ENCODE peak calls at places on chromosomes 7 and 10, in six cellular contexts. M is stimulated activated CD8-positive, alpha-beta memory T cell treated with anti-CD3 and anti-CD28 coated beads, Interleukin-2, amount 100 ng/mL, for 1 hour; P is RCC 7860; I is skeletal muscle cell; A is RPMI7951; S is astrocyte of the spinal cord. O is an unnamed sample.
A peak's percentile ranks its signal among the peaks of the same experiment; 100 is the strongest.

GRCh38 chr10:78972160-78972946 is 96.4 kb upstream of the ZMIZ1 start:
- DNase-seq in I (peak; percentile 33), A (peak; percentile 99), M (no peak), S (peak; percentile 95), P (peak; percentile 99), O (peak; percentile 83)

GRCh38 chr7:103870664-103871063 is 118.8 kb downstream of the RELN start:
- DNase-seq in A (no peak), I (no peak), M (no peak), P (no peak), S (no peak), O (no peak)

GRCh38 chr7:158707610-158708009 is 3.0 kb upstream of the NCAPG2 start:
- DNase-seq in M (no peak), S (no peak), A (peak; percentile 11), P (no peak), I (no peak), O (peak; percentile 34)

GRCh38 chr10:37794305-37794976 is 63.0 kb downstream of the ZNF248 start:
- DNase-seq in M (no peak), A (no peak), P (no peak), S (no peak), I (no peak), O (no peak)

GRCh38 chr10:22649390-22649841 is 65.0 kb downstream of the PIP4K2A start:
- DNase-seq in M (no peak), S (no peak), A (no peak), I (no peak), P (peak; percentile 83), O (no peak)

GRCh38 chr7:38977658-38978057 is at the start of gene POU6F2:
- DNase-seq in I (no peak), S (no peak), A (no peak), M (no peak), P (no peak), O (no peak)

GRCh38 chr10:43202657-43203490 is 64.0 kb downstream of the RASGEF1A start:
- DNase-seq in M (no peak), P (no peak), I (no peak), A (no peak), S (no peak), O (no peak)

GRCh38 chr7:38330048-38330447 is 56.6 kb upstream of the TARP start:
- DNase-seq in P (no peak), I (no peak), M (no peak), A (no peak), S (no peak), O (no peak)

GRCh38 chr10:109784236-109784635 is 139.1 kb downstream of the XPNPEP1 start:
- DNase-seq in S (no peak), I (no peak), M (no peak), P (no peak), A (peak; percentile 3), O (peak; percentile 7)

GRCh38 chr7:155257482-155258232 is 40.0 kb upstream of the INSIG1 start:
- DNase-seq in M (no peak), A (peak; percentile 93), P (peak; percentile 25), I (peak; percentile 79), S (peak; percentile 78), O (peak; percentile 69)

GRCh38 chr7:21504021-21504420 is 38.8 kb upstream of the DNAH11 start:
- DNase-seq in A (no peak), I (no peak), M (no peak), S (no peak), P (no peak), O (no peak)

GRCh38 chr7:94389381-94389780 is 5.3 kb upstream of the COL1A2 start:
- DNase-seq in P (no peak), A (no peak), S (no peak), M (no peak), I (no peak), O (no peak)

GRCh38 chr7:138243430-138243829 is 167.2 kb downstream of the AKR1D1 start:
- DNase-seq in M (no peak), A (peak; percentile 81), P (no peak), I (no peak), S (peak; percentile 25), O (peak; percentile 60)

GRCh38 chr10:29961351-29961750 is 98.0 kb downstream of the JCAD start:
- DNase-seq in I (no peak), M (no peak), S (no peak), P (no peak), A (no peak), O (no peak)

GRCh38 chr7:7176421-7177043 is 5.8 kb upstream of the C1GALT1 start:
- DNase-seq in S (peak; percentile 92), I (peak; percentile 84), M (no peak), P (peak; percentile 85), A (peak; percentile 91), O (peak; percentile 93)

GRCh38 chr7:41566581-41566980 is 136.3 kb downstream of the INHBA start:
- DNase-seq in P (no peak), I (no peak), A (no peak), S (no peak), M (no peak), O (no peak)

GRCh38 chr7:67033251-67033650 is 36.6 kb downstream of the TYW1 start:
- DNase-seq in M (no peak), A (no peak), S (no peak), P (no peak), I (no peak), O (no peak)

O was measured in choroid plexus epithelial cell.